ENCODE peak calls at places on chromosomes 2 and 18, in seven cellular contexts. W is stimulated activated naive B cell treated with anti-CD40 and anti-IgM and Interleukin-4, amounts not matched to agents 10 μg/mL and 1 μg/mL and 100 μg/mL, for 72 hours; D is AG20443; F is mammary epithelial cell; Z is ELF-1; G is KBM-7; H is activated T-cell treated with anti-CD3 and anti-CD28 coated beads, Interleukin-2, amount 50 U/mL, for 48 hours. L is an unnamed sample.

GRCh38 chr2:20667531-20668401 is 822 bp downstream of the GDF7 start:
- DNase-seq in Z (peak; percentile 40), H (no peak), F (no peak), G (peak; percentile 45), D (no peak), W (no peak), L (no peak)

GRCh38 chr18:44149706-44150105 is 531.0 kb upstream of the SETBP1 start:
- DNase-seq in F (peak; percentile 94), Z (no peak), W (no peak), H (no peak), G (no peak), D (peak; percentile 35), L (peak; percentile 26)

GRCh38 chr18:34709631-34710429 is at the start of gene DTNA:
- DNase-seq in G (no peak), H (no peak), F (peak; percentile 81), W (no peak), Z (no peak), D (peak; percentile 69), L (peak; percentile 70)

GRCh38 chr18:3059272-3059671 is 46.3 kb upstream of the LPIN2 start:
- DNase-seq in Z (no peak), W (no peak), D (no peak), F (no peak), H (no peak), G (peak; percentile 21), L (no peak)

GRCh38 chr2:46298522-46299351 is 1.5 kb downstream of the EPAS1 start:
- DNase-seq in W (no peak), Z (peak; percentile 60), G (peak; percentile 52), H (peak; percentile 51), D (peak; percentile 79), F (peak; percentile 54), L (peak; percentile 66)

GRCh38 chr2:182522428-182522896 is 95.6 kb upstream of the PDE1A start:
- DNase-seq in G (no peak), F (no peak), W (no peak), Z (no peak), D (peak; percentile 9), H (no peak), L (no peak)

GRCh38 chr2:28627722-28628480 is 123.7 kb upstream of the PPP1CB start:
- DNase-seq in D (no peak), H (no peak), F (no peak), Z (no peak), G (no peak), W (no peak), L (no peak)

GRCh38 chr18:76384114-76384790 is 110.8 kb downstream of the ZNF516 start:
- DNase-seq in D (no peak), H (no peak), W (no peak), F (no peak), Z (no peak), G (no peak), L (no peak)

GRCh38 chr2:142876423-142876822 is 1.0 kb upstream of the KYNU start:
- DNase-seq in F (peak; percentile 17), G (no peak), D (no peak), Z (no peak), W (no peak), H (no peak), L (no peak)

GRCh38 chr2:112607680-112608438 is 23.4 kb downstream of the CHCHD5 start:
- DNase-seq in H (no peak), G (no peak), F (peak; percentile 61), W (no peak), Z (no peak), D (no peak), L (no peak)

GRCh38 chr18:76822510-76823165 is at the start of gene ZNF236:
- DNase-seq in Z (peak; percentile 59), H (peak; percentile 75), G (peak; percentile 66), D (peak; percentile 95), F (peak; percentile 67), W (peak; percentile 67), L (peak; percentile 85)

GRCh38 chr18:38481576-38481975 is 916.0 kb upstream of the CELF4 start:
- DNase-seq in D (no peak), W (no peak), Z (no peak), F (no peak), G (no peak), H (no peak), L (no peak)

GRCh38 chr2:48530033-48530804 is at the start of gene STON1:
- DNase-seq in Z (peak; percentile 64), F (peak; percentile 11), D (peak; percentile 77), H (peak; percentile 30), W (no peak), G (peak; percentile 38), L (peak; percentile 53)

GRCh38 chr2:217434183-217434620 is 568.6 kb downstream of the TNS1 start:
- DNase-seq in W (no peak), G (peak; percentile 0), Z (peak; percentile 88), H (no peak), D (peak; percentile 97), F (peak; percentile 95), L (peak; percentile 99)

GRCh38 chr2:16127958-16128357 is 187.6 kb downstream of the MYCN start:
- DNase-seq in H (no peak), Z (no peak), W (no peak), D (no peak), F (no peak), G (no peak), L (no peak)

GRCh38 chr2:121777699-121778058 is 22.2 kb downstream of the TSN start:
- DNase-seq in Z (no peak), H (no peak), F (peak; percentile 67), D (no peak), G (no peak), W (no peak), L (no peak)

GRCh38 chr2:124888431-124888830 is 863.3 kb downstream of the CNTNAP5 start:
- DNase-seq in W (no peak), G (no peak), H (no peak), D (no peak), F (no peak), Z (no peak), L (no peak)

GRCh38 chr2:174951746-174952145 is 53.4 kb downstream of the CHN1 start:
- DNase-seq in H (no peak), W (no peak), F (peak; percentile 8), G (no peak), D (no peak), Z (no peak), L (no peak)

GRCh38 chr18:70450658-70451253 is 161.9 kb downstream of the SOCS6 start:
- DNase-seq in Z (no peak), W (no peak), H (no peak), G (peak; percentile 45), F (no peak), D (peak; percentile 32), L (peak; percentile 36)

GRCh38 chr2:7707723-7708122 is 790.5 kb downstream of the RNF144A start:
- DNase-seq in W (no peak), G (no peak), F (peak; percentile 90), Z (no peak), D (peak; percentile 43), H (no peak), L (peak; percentile 57)

GRCh38 chr2:238497610-238498005 is 70.9 kb downstream of the ASB1 start:
- DNase-seq in W (no peak), Z (no peak), G (no peak), D (peak; percentile 3), H (no peak), F (no peak), L (no peak)

GRCh38 chr2:205858781-205859478 is 176.6 kb downstream of the NRP2 start:
- DNase-seq in G (no peak), W (peak; percentile 29), D (peak; percentile 87), H (no peak), F (no peak), Z (no peak), L (peak; percentile 78)

GRCh38 chr18:58114766-58115165 is 70.7 kb downstream of the NEDD4L start:
- DNase-seq in Z (no peak), D (no peak), W (no peak), H (no peak), G (no peak), F (no peak), L (no peak)

GRCh38 chr2:120109186-120110061 is 96.5 kb downstream of the EPB41L5 start:
- DNase-seq in F (peak; percentile 36), H (no peak), Z (no peak), W (no peak), G (peak; percentile 88), D (peak; percentile 24), L (peak; percentile 35)

GRCh38 chr2:233976690-233977294 is 59.6 kb downstream of the TRPM8 start:
- DNase-seq in F (peak; percentile 70), G (peak; percentile 31), D (peak; percentile 65), W (no peak), Z (peak; percentile 14), H (no peak), L (peak; percentile 66)

GRCh38 chr2:200185575-200186103 is 120.9 kb upstream of the SPATS2L start:
- DNase-seq in G (no peak), H (no peak), D (no peak), F (no peak), W (no peak), Z (no peak), L (no peak)

GRCh38 chr2:29117636-29118303 is 2.6 kb downstream of the CLIP4 start:
- DNase-seq in G (no peak), D (no peak), Z (no peak), F (peak; percentile 83), W (no peak), H (no peak), L (peak; percentile 28)

GRCh38 chr2:218997730-218998129 is 4.5 kb upstream of the CRYBA2 start:
- DNase-seq in Z (no peak), H (no peak), G (no peak), F (no peak), D (no peak), W (no peak), L (no peak)

GRCh38 chr2:201118957-201119848 is 3.2 kb downstream of the CFLAR start:
- DNase-seq in G (peak; percentile 19), Z (no peak), W (no peak), H (no peak), D (no peak), F (no peak), L (peak; percentile 27)

GRCh38 chr18:51123936-51124486 is 73.5 kb downstream of the MEX3C start:
- DNase-seq in H (no peak), W (no peak), G (no peak), F (no peak), D (no peak), Z (no peak), L (no peak)

GRCh38 chr2:128791120-128791982 is 472.7 kb upstream of the HS6ST1 start:
- DNase-seq in W (no peak), G (no peak), D (no peak), Z (no peak), F (peak; percentile 13), H (no peak), L (no peak)

L was measured in AG08395.